ENCODE peak calls at places on chromosomes 4 and X, in four cellular contexts. One of them, this sample, is unnamed.

GRCh38 chr4:175413561-175413960 is 398.5 kb downstream of the GPM6A start:
- DNase-seq in HepG2: no peak
- DNase-seq in GM12878: no peak
- DNase-seq in H1: no peak
- DNase-seq in this sample: no peak

GRCh38 chrX:42276982-42277690 is 353.8 kb upstream of the CASK start:
- DNase-seq in GM12878: peak; percentile 8
- DNase-seq in HepG2: peak; percentile 0
- DNase-seq in H1: no peak
- DNase-seq in this sample: no peak

GRCh38 chr4:165207016-165207430 is 338 bp upstream of the KLHL2 start:
- DNase-seq in GM12878: no peak
- DNase-seq in HepG2: no peak
- DNase-seq in H1: no peak
- DNase-seq in this sample: no peak

GRCh38 chrX:154457491-154458115 is 478 bp upstream of the PLXNA3 start:
- DNase-seq in H1: peak; percentile 65
- DNase-seq in GM12878: no peak
- DNase-seq in HepG2: no peak
- DNase-seq in this sample: no peak

GRCh38 chr4:106604319-106605051 is 235.9 kb upstream of the GIMD1 start:
- DNase-seq in H1: no peak
- DNase-seq in HepG2: no peak
- DNase-seq in GM12878: no peak
- DNase-seq in this sample: no peak

GRCh38 chr4:3852309-3852708 is 86.1 kb downstream of the ADRA2C start:
- DNase-seq in GM12878: no peak
- DNase-seq in HepG2: no peak
- DNase-seq in H1: no peak
- DNase-seq in this sample: no peak

GRCh38 chrX:16836371-16836770 is 33.8 kb downstream of the RBBP7 start:
- DNase-seq in HepG2: peak; percentile 17
- DNase-seq in H1: peak; percentile 53
- DNase-seq in GM12878: no peak
- DNase-seq in this sample: no peak

GRCh38 chr4:169846396-169846795 is 88.7 kb upstream of the HPF1 start:
- DNase-seq in HepG2: no peak
- DNase-seq in GM12878: no peak
- DNase-seq in H1: no peak
- DNase-seq in this sample: no peak

GRCh38 chr4:147407261-147408045 is 73.4 kb upstream of the EDNRA start:
- DNase-seq in GM12878: no peak
- DNase-seq in H1: peak; percentile 56
- DNase-seq in HepG2: no peak
- DNase-seq in this sample: peak; percentile 8

GRCh38 chr4:169188204-169188603 is 82.6 kb downstream of the SH3RF1 start:
- DNase-seq in HepG2: peak; percentile 20
- DNase-seq in GM12878: no peak
- DNase-seq in H1: no peak
- DNase-seq in this sample: no peak

GRCh38 chrX:24314019-24314635 is at the start of gene SUPT20HL2:
- DNase-seq in H1: no peak
- DNase-seq in GM12878: no peak
- DNase-seq in HepG2: no peak
- DNase-seq in this sample: no peak

GRCh38 chrX:18542897-18543296 is 117.5 kb downstream of the CDKL5 start:
- DNase-seq in H1: no peak
- DNase-seq in GM12878: no peak
- DNase-seq in HepG2: no peak
- DNase-seq in this sample: no peak

GRCh38 chrX:119495734-119496520 is 27.7 kb downstream of the SLC25A5 start:
- DNase-seq in GM12878: no peak
- DNase-seq in HepG2: peak; percentile 75
- DNase-seq in H1: no peak
- DNase-seq in this sample: no peak

GRCh38 chr4:83558693-83559092 is 22.8 kb downstream of the GPAT3 start:
- DNase-seq in GM12878: no peak
- DNase-seq in HepG2: no peak
- DNase-seq in H1: no peak
- DNase-seq in this sample: no peak

GRCh38 chr4:26256016-26256415 is 64.8 kb upstream of the RBPJ start:
- DNase-seq in GM12878: no peak
- DNase-seq in H1: no peak
- DNase-seq in HepG2: no peak
- DNase-seq in this sample: no peak

GRCh38 chr4:176451441-176451840 is 131.7 kb downstream of the SPCS3 start:
- DNase-seq in HepG2: no peak
- DNase-seq in H1: no peak
- DNase-seq in GM12878: no peak
- DNase-seq in this sample: no peak

GRCh38 chr4:87525636-87526035 is 3.5 kb downstream of the SPARCL1 start:
- DNase-seq in H1: no peak
- DNase-seq in GM12878: no peak
- DNase-seq in HepG2: no peak
- DNase-seq in this sample: no peak

GRCh38 chr4:38371391-38371851 is 292.6 kb upstream of the KLF3 start:
- DNase-seq in H1: no peak
- DNase-seq in HepG2: no peak
- DNase-seq in GM12878: no peak
- DNase-seq in this sample: no peak

GRCh38 chrX:154748712-154749339 is 2.1 kb downstream of the GAB3 start:
- DNase-seq in H1: no peak
- DNase-seq in HepG2: peak; percentile 32
- DNase-seq in GM12878: no peak
- DNase-seq in this sample: peak; percentile 16

GRCh38 chr4:19947349-19947748 is 304.4 kb upstream of the SLIT2 start:
- DNase-seq in H1: no peak
- DNase-seq in HepG2: no peak
- DNase-seq in GM12878: no peak
- DNase-seq in this sample: no peak

GRCh38 chr4:82381661-82382284 is 8.0 kb upstream of the HNRNPD start:
- DNase-seq in GM12878: no peak
- DNase-seq in HepG2: no peak
- DNase-seq in H1: no peak
- DNase-seq in this sample: no peak

GRCh38 chr4:128310266-128310697 is 22.7 kb upstream of the PGRMC2 start:
- DNase-seq in GM12878: no peak
- DNase-seq in H1: peak; percentile 51
- DNase-seq in HepG2: peak; percentile 55
- DNase-seq in this sample: no peak

GRCh38 chr4:30839583-30840520 is 119.7 kb downstream of the PCDH7 start:
- DNase-seq in H1: no peak
- DNase-seq in GM12878: no peak
- DNase-seq in HepG2: no peak
- DNase-seq in this sample: no peak

GRCh38 chr4:15031993-15032660 is 29.8 kb downstream of the CPEB2 start:
- DNase-seq in H1: no peak
- DNase-seq in GM12878: no peak
- DNase-seq in HepG2: no peak
- DNase-seq in this sample: no peak

GRCh38 chr4:84379881-84380618 is 119.0 kb downstream of the NKX6-1 start:
- DNase-seq in H1: no peak
- DNase-seq in GM12878: no peak
- DNase-seq in HepG2: no peak
- DNase-seq in this sample: no peak

GRCh38 chr4:65654976-65655375 is 15.3 kb downstream of the EPHA5 start:
- DNase-seq in H1: no peak
- DNase-seq in HepG2: no peak
- DNase-seq in GM12878: no peak
- DNase-seq in this sample: no peak

GRCh38 chrX:13001961-13002671 is 27.2 kb downstream of the TMSB4X start:
- DNase-seq in H1: no peak
- DNase-seq in GM12878: no peak
- DNase-seq in HepG2: no peak
- DNase-seq in this sample: no peak

GRCh38 chr4:87251104-87251503 is 30.7 kb upstream of the KLHL8 start:
- DNase-seq in HepG2: no peak
- DNase-seq in H1: no peak
- DNase-seq in GM12878: no peak
- DNase-seq in this sample: no peak

GRCh38 chr4:108683479-108683878 is 33.1 kb downstream of the OSTC start:
- DNase-seq in H1: no peak
- DNase-seq in GM12878: no peak
- DNase-seq in HepG2: peak; percentile 15
- DNase-seq in this sample: no peak

GRCh38 chr4:184612089-184612488 is 37.2 kb downstream of the CASP3 start:
- DNase-seq in HepG2: peak; percentile 41
- DNase-seq in H1: no peak
- DNase-seq in GM12878: no peak
- DNase-seq in this sample: no peak

GRCh38 chr4:184613405-184613804 is 35.8 kb downstream of the CASP3 start:
- DNase-seq in GM12878: no peak
- DNase-seq in HepG2: no peak
- DNase-seq in H1: no peak
- DNase-seq in this sample: no peak

GRCh38 chr4:184616633-184617471 is 32.4 kb downstream of the CASP3 start:
- DNase-seq in H1: peak; percentile 50
- DNase-seq in GM12878: peak; percentile 38
- DNase-seq in HepG2: no peak
- DNase-seq in this sample: peak; percentile 15

GRCh38 chr4:184617611-184618196 is 31.5 kb downstream of the CASP3 start:
- DNase-seq in H1: peak; percentile 66
- DNase-seq in HepG2: no peak
- DNase-seq in GM12878: no peak
- DNase-seq in this sample: peak; percentile 48

DNA sequence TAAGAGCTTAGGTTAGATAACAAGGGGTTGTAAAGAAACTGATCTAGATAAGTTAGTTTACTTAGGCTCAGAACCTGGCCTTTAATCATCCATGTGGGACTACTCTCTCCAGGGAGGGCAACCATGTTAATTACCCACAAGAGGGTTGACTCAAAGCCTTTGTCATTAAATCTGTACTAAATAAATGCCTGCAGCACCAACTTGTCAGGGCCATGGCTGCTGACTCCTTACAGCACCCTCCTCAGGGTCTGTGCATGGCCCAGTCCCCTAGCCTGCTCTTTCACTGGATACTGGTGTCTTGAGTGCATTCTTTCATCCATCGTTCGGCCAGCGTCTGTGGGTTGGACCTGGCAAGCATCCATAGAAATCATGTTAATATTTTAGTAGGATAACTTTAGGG is 34.7 kb downstream of the CASP3 start:
- DNase-seq in HepG2: no peak
- DNase-seq in H1: no peak
- DNase-seq in GM12878: no peak
- DNase-seq in this sample: no peak
- TF ChIP-seq SUZ12 in HepG2: no peak
- TF ChIP-seq SUZ12 in H1: no peak
- TF ChIP-seq SUZ12 in GM12878: no peak
- TF ChIP-seq SUZ12 in this sample: no peak

GRCh38 chr4:2436301-2436700 is 17.5 kb downstream of the CFAP99 start:
- DNase-seq in HepG2: no peak
- DNase-seq in H1: no peak
- DNase-seq in GM12878: no peak
- DNase-seq in this sample: no peak

GRCh38 chr4:2432004-2432403 is 13.2 kb downstream of the CFAP99 start:
- DNase-seq in HepG2: no peak
- DNase-seq in H1: no peak
- DNase-seq in GM12878: no peak
- DNase-seq in this sample: no peak

GRCh38 chr4:2433609-2434350 is 15.0 kb downstream of the CFAP99 start:
- DNase-seq in GM12878: no peak
- DNase-seq in HepG2: no peak
- DNase-seq in H1: no peak
- DNase-seq in this sample: no peak

GRCh38 chr4:2434420-2434819 is 15.7 kb downstream of the CFAP99 start:
- DNase-seq in HepG2: no peak
- DNase-seq in H1: no peak
- DNase-seq in GM12878: no peak
- DNase-seq in this sample: no peak

DNA sequence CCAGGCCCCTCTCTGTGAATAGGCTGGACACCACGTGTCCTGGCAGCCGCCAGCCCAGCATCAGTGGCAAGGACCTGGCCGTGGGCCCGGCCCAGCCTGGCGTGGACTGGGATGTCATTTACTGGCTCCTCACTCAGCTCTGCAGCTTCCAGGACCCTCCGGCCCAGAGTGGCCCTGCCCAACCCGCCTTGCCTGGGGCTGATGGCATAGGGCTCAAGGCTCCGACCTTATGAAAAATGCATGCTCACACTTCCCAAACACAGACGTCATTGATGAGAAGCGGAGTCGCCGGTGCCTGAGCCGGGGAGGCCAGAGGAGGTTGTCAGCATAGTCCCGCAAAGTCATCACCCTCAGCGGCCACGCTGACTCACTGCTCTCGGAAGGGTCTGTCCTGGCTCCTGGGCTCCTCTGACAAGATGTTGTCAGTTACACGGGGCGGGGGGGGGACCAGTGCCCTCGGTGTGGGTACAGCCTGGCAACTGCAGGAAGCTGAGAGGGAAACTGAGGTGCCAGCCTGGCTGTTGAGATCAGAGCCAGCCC is 14.3 kb downstream of the CFAP99 start:
- DNase-seq in GM12878: no peak
- DNase-seq in H1: no peak
- DNase-seq in HepG2: no peak
- DNase-seq in this sample: no peak
- TF ChIP-seq YY1 in GM12878: no peak
- TF ChIP-seq YY1 in H1: no peak
- TF ChIP-seq YY1 in HepG2: no peak
- TF ChIP-seq YY1 in this sample: no peak

GRCh38 chr4:924107-925096 is 7.7 kb downstream of the GAK start:
- DNase-seq in GM12878: peak; percentile 50
- DNase-seq in HepG2: no peak
- DNase-seq in H1: no peak
- DNase-seq in this sample: no peak

GRCh38 chr4:921830-922331 is 10.2 kb downstream of the GAK start:
- DNase-seq in GM12878: peak; percentile 83
- DNase-seq in HepG2: no peak
- DNase-seq in H1: no peak
- DNase-seq in this sample: no peak

GRCh38 chr4:926538-926937 is 5.6 kb downstream of the GAK start:
- DNase-seq in GM12878: no peak
- DNase-seq in H1: peak; percentile 84
- DNase-seq in HepG2: peak; percentile 24
- DNase-seq in this sample: no peak

GRCh38 chr4:925771-926500 is 6.2 kb downstream of the GAK start:
- DNase-seq in GM12878: no peak
- DNase-seq in HepG2: no peak
- DNase-seq in H1: no peak
- DNase-seq in this sample: no peak

DNA sequence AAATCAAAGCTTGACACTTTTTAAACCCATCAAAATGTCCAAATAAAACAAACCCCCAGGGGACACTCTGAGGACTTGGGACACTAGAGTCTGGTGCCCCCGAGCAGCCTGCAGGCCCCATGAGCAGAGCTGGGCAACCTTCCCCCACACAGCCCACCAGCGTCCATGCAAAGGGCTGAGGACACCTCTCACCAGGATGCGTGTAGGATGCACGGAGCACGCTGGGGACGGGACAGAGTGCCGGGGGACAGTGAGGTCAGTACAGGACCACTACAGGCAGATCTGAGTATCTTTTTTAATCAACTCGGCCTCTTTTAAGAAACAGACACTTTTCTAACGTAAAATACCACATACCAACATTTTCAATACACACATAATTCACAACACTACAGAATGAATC is 6.9 kb downstream of the GAK start:
- DNase-seq in H1: no peak
- DNase-seq in GM12878: no peak
- DNase-seq in HepG2: no peak
- DNase-seq in this sample: no peak
- TF ChIP-seq SUZ12 in H1: no peak
- TF ChIP-seq SUZ12 in GM12878: no peak
- TF ChIP-seq SUZ12 in HepG2: no peak
- TF ChIP-seq SUZ12 in this sample: no peak

GRCh38 chrX:37872303-37872655 is 24.9 kb upstream of the DYNLT3 start:
- DNase-seq in HepG2: no peak
- DNase-seq in GM12878: no peak
- DNase-seq in H1: no peak
- DNase-seq in this sample: no peak
- TF ChIP-seq YY1 in HepG2: no peak
- TF ChIP-seq YY1 in GM12878: no peak
- TF ChIP-seq YY1 in H1: no peak
- TF ChIP-seq YY1 in this sample: no peak

This sample was measured in NT2/D1.